ENCODE peak calls at places on chromosomes 7 and 10, in eight cellular contexts. U is pancreas, V is fibroblast of lung, D is HFF-Myc, N is cardiac fibroblast, I is esophagus muscularis mucosa, S is GM12865, O is HL-60. M is an unnamed sample.

GRCh38 chr7:78139335-78139734 is 340.8 kb downstream of the PHTF2 start:
- DNase-seq in S (no peak), O (no peak), I (no peak), V (peak), D (peak), U (no peak), N (peak), M (peak)

GRCh38 chr7:105906690-105907089 is 30.3 kb upstream of the ATXN7L1 start:
- DNase-seq in D (no peak), U (no peak), V (no peak), S (no peak), N (no peak), I (no peak), O (no peak), M (no peak)

GRCh38 chr10:15419279-15419874 is 48.3 kb upstream of the FAM171A1 start:
- DNase-seq in D (no peak), U (peak), I (no peak), S (peak), N (peak), V (peak), O (peak), M (no peak)

GRCh38 chr10:58936364-58936763 is 240.1 kb upstream of the PHYHIPL start:
- DNase-seq in N (no peak), V (no peak), O (no peak), S (no peak), I (no peak), D (no peak), U (no peak), M (no peak)

GRCh38 chr10:49387029-49387428 is 8.9 kb downstream of the DRGX start:
- DNase-seq in I (no peak), N (peak), S (no peak), V (peak), D (peak), O (no peak), U (no peak), M (peak)

GRCh38 chr7:139771001-139771956 is 6.5 kb downstream of the HIPK2 start:
- DNase-seq in I (no peak), D (peak), O (no peak), V (peak), N (peak), U (no peak), S (peak), M (peak)

GRCh38 chr10:78543749-78544446 is 510.2 kb downstream of the RPS24 start:
- DNase-seq in N (peak), S (no peak), O (no peak), I (peak), U (peak), D (no peak), V (peak), M (peak)

GRCh38 chr7:137381045-137381444 is 37.5 kb upstream of the PTN start:
- DNase-seq in S (no peak), D (no peak), I (no peak), V (no peak), O (no peak), N (no peak), U (no peak), M (no peak)

GRCh38 chr7:7688310-7688709 is 30.1 kb downstream of the RPA3 start:
- DNase-seq in I (no peak), U (no peak), S (no peak), D (no peak), V (no peak), N (no peak), O (no peak), M (no peak)

GRCh38 chr7:12715372-12716133 is 28.1 kb downstream of the ARL4A start:
- DNase-seq in I (peak), O (peak), S (no peak), D (peak), V (peak), N (peak), U (no peak), M (peak)
- H3K4me3 ChIP-seq in I (peak), O (no peak), S (no peak), D (peak), V (no peak), N (peak), U (no peak), M (peak)

GRCh38 chr7:92716825-92717580 is 119.4 kb downstream of the CDK6 start:
- DNase-seq in O (no peak), S (no peak), V (no peak), D (no peak), U (no peak), I (no peak), N (no peak), M (no peak)
- H3K4me3 ChIP-seq in O (no peak), S (no peak), V (no peak), D (no peak), U (no peak), I (peak), N (no peak), M (no peak)

GRCh38 chr7:80624763-80625162 is 13.7 kb upstream of the CD36 start:
- DNase-seq in I (no peak), N (no peak), O (no peak), U (no peak), S (no peak), D (no peak), V (no peak), M (no peak)
- H3K4me3 ChIP-seq in I (no peak), N (no peak), O (no peak), U (no peak), S (no peak), D (no peak), V (no peak), M (no peak)

GRCh38 chr7:27199820-27200760 is at the start of gene HOXA13:
- DNase-seq in V (no peak), S (no peak), U (no peak), O (no peak), D (no peak), I (no peak), N (no peak), M (no peak)

GRCh38 chr7:27198871-27199801 is 755 bp downstream of the HOXA13 start:
- DNase-seq in D (no peak), N (no peak), I (no peak), O (no peak), S (no peak), V (no peak), U (no peak), M (no peak)

GRCh38 chr7:27196287-27196739 is 3.6 kb downstream of the HOXA13 start:
- DNase-seq in N (peak), O (peak), D (no peak), U (peak), I (no peak), S (peak), V (peak), M (no peak)

GRCh38 chr7:27197137-27198042 is 2.5 kb downstream of the HOXA13 start:
- DNase-seq in I (no peak), V (no peak), U (no peak), S (no peak), D (no peak), N (no peak), O (no peak), M (no peak)

DNA sequence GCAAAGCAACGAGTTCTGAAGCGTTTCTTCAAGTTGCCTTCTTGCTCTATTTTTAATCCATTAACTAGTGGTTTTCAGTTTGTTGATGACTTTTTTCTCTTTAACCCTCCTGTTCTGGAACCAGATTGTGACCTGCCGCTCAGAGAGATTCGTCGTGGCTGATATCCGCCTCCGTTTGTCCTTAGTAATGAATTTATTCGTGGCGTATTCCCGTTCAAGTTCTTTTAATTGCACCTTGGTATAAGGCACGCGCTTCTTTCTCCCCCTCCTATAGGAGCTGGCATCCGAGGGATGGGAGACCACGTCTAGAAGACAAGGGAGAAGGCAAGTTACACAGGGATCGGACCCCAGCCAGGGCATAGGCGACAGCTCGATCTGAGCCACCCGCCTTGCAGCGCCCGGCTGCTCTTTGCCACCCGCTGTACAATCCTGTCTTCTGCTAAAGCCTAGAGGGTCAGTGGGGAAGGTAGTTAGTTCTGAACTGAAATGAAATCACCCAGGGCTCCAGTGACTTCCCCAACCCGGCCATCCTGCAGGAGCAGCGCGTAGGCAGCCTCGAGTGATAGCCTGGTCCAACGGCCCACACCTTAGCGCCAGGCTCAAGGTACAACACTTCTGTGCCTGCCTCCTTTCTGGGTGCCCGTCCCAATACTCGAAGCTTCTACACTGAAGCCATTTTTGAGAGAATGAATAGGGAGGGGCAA is 1.6 kb downstream of the HOXA13 start:
- DNase-seq in V (no peak), S (no peak), I (no peak), U (no peak), O (no peak), D (no peak), N (no peak), M (no peak)
- H3K4me3 ChIP-seq in V (no peak), S (no peak), I (no peak), U (no peak), O (no peak), D (peak), N (no peak), M (no peak)

GRCh38 chr7:151672706-151673105 is 153.0 kb upstream of the RHEB start:
- DNase-seq in U (peak), S (no peak), V (peak), I (no peak), O (no peak), D (no peak), N (no peak), M (no peak)

GRCh38 chr7:151671514-151671913 is 151.8 kb upstream of the RHEB start:
- DNase-seq in D (no peak), S (no peak), U (peak), V (no peak), O (no peak), I (no peak), N (no peak), M (no peak)

GRCh38 chr7:151675521-151675920 is 155.8 kb upstream of the RHEB start:
- DNase-seq in D (no peak), U (no peak), O (no peak), V (no peak), N (no peak), S (no peak), I (no peak), M (no peak)

GRCh38 chr7:151674161-151674920 is 154.6 kb upstream of the RHEB start:
- DNase-seq in N (no peak), I (no peak), S (no peak), U (no peak), O (no peak), D (no peak), V (no peak), M (no peak)

DNA sequence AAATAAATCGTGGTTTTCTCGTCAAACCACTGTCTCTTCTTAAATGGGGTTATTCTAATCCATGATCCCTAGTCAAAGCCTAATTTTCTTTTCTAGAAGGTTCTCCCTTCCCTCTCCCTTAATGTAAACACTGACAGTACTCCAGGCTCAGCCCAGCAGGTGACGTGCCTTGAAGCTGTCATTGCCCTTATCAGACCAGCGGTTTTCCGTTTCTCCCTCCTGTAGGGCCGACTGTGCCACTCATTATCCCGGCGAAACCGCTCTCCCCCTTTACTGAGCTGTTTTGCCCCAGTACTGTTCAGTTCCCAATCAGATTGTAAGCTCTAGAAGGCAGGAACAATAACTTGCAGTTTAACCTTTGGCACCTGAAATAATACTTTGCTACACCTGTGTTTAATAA is 153.5 kb upstream of the RHEB start:
- DNase-seq in U (no peak), V (no peak), D (no peak), N (no peak), S (no peak), O (no peak), I (no peak), M (no peak)
- H3K4me3 ChIP-seq in U (no peak), V (no peak), D (no peak), N (no peak), S (no peak), O (no peak), I (no peak), M (no peak)

GRCh38 chr7:19017374-19017773 is 100.1 kb downstream of the TWIST1 start:
- DNase-seq in D (no peak), S (no peak), V (no peak), U (no peak), O (no peak), I (no peak), N (no peak), M (no peak)

GRCh38 chr7:19011212-19011611 is 106.2 kb downstream of the TWIST1 start:
- DNase-seq in S (no peak), N (peak), O (no peak), I (no peak), V (no peak), D (no peak), U (no peak), M (no peak)

GRCh38 chr7:19020062-19020461 is 97.4 kb downstream of the TWIST1 start:
- DNase-seq in S (no peak), D (no peak), O (no peak), I (no peak), V (no peak), N (peak), U (no peak), M (no peak)

GRCh38 chr7:19016140-19016539 is 101.3 kb downstream of the TWIST1 start:
- DNase-seq in V (peak), U (no peak), N (peak), S (no peak), D (no peak), O (no peak), I (no peak), M (no peak)

DNA sequence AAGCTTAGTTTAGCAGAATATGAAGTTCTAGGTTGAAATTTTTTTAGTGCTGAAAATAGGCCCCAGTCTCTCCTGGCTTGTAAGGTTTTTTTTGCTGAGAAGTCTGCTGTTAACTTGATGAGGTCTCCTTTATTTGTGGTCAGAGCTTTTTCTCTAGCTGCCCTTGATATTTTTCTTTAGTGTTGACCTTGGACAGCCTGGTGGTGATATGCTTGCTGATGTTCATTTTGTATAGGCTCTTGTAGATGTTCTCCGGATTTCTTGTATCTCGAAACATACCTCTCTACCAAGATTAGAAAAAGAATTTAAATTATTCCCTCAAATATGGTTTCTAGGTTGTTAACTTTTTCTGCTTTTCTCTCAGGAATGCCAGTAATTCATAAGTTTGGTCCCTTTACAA is 102.4 kb downstream of the TWIST1 start:
- DNase-seq in V (no peak), O (no peak), N (no peak), S (no peak), U (no peak), D (no peak), I (no peak), M (no peak)
- H3K4me3 ChIP-seq in V (no peak), O (no peak), N (no peak), S (no peak), U (no peak), D (no peak), I (no peak), M (no peak)